ENCODE peak calls at places on chromosomes 5 and 9, in nine cellular contexts. T is mucosa of descending colon; N is HEK293T; Q is fibroblast of mammary gland; M is iris pigment epithelial cell; G is ACHN; X is CD4-positive, CD25-positive, alpha-beta regulatory T cell; P is CD8-positive, alpha-beta memory T cell; E is stimulated activated naive B cell treated with anti-CD40 and anti-IgM and Interleukin-4, amounts not matched to agents 10 μg/mL and 1 μg/mL and 100 μg/mL, for 72 hours. C is an unnamed sample.

GRCh38 chr5:75885321-75885720 is 168.1 kb upstream of the POC5 start:
- DNase-seq in N (no peak), E (no peak), M (no peak), T (no peak), Q (no peak), P (no peak), G (no peak), X (no peak), C (no peak)

GRCh38 chr5:6221141-6221626 is 157.2 kb downstream of the MED10 start:
- DNase-seq in G (no peak), Q (no peak), E (no peak), N (no peak), T (no peak), X (no peak), M (no peak), P (no peak), C (no peak)

GRCh38 chr5:158725223-158725825 is 374.4 kb downstream of the EBF1 start:
- DNase-seq in T (no peak), Q (peak), M (no peak), P (no peak), X (no peak), E (no peak), G (no peak), N (peak), C (no peak)

GRCh38 chr9:88995205-88995604 is 3.9 kb downstream of the S1PR3 start:
- DNase-seq in Q (peak), T (no peak), N (no peak), X (no peak), M (no peak), P (no peak), G (no peak), E (no peak), C (no peak)

GRCh38 chr9:20658677-20659473 is 25.2 kb upstream of the FOCAD start:
- DNase-seq in E (no peak), X (peak), T (no peak), P (no peak), Q (no peak), G (no peak), M (no peak), N (no peak), C (peak)

GRCh38 chr5:72301557-72301956 is 18.5 kb downstream of the MRPS27 start:
- DNase-seq in M (no peak), P (no peak), T (no peak), X (no peak), E (peak), G (no peak), N (no peak), Q (no peak), C (no peak)

GRCh38 chr9:137670391-137671195 is 51.8 kb downstream of the EHMT1 start:
- DNase-seq in T (peak), E (no peak), N (no peak), P (no peak), Q (peak), X (no peak), M (no peak), G (no peak), C (no peak)

GRCh38 chr5:175444905-175445456 is 999 bp upstream of the DRD1 start:
- DNase-seq in E (no peak), P (no peak), Q (no peak), X (no peak), G (no peak), M (no peak), T (no peak), N (no peak), C (no peak)

GRCh38 chr9:9881692-9882091 is 731.1 kb downstream of the PTPRD start:
- DNase-seq in T (no peak), E (no peak), M (no peak), X (no peak), N (no peak), Q (no peak), P (no peak), G (no peak), C (no peak)

GRCh38 chr5:142602720-142603245 is 83.1 kb downstream of the FGF1 start:
- DNase-seq in Q (no peak), P (no peak), E (no peak), M (peak), T (no peak), X (no peak), N (no peak), G (no peak), C (peak)

GRCh38 chr9:34995288-34996060 is 5.9 kb downstream of the DNAJB5 start:
- DNase-seq in T (no peak), M (peak), X (no peak), P (no peak), Q (peak), E (no peak), G (no peak), N (no peak), C (no peak)

GRCh38 chr5:125203039-125203438 is 456.6 kb upstream of the ZNF608 start:
- DNase-seq in Q (no peak), P (no peak), M (no peak), G (no peak), T (no peak), E (no peak), N (no peak), X (no peak), C (no peak)

GRCh38 chr5:143229896-143230675 is 173.4 kb downstream of the NR3C1 start:
- DNase-seq in X (peak), N (no peak), Q (peak), G (no peak), P (peak), T (no peak), M (no peak), E (no peak), C (no peak)

GRCh38 chr5:66171349-66172344 is 27.5 kb downstream of the SREK1 start:
- DNase-seq in T (no peak), G (peak), X (peak), Q (peak), M (peak), N (peak), E (no peak), P (peak), C (peak)

GRCh38 chr9:137198051-137198747 is 2.3 kb downstream of the TPRN start:
- DNase-seq in M (no peak), N (no peak), T (peak), X (no peak), Q (no peak), E (no peak), G (no peak), P (no peak), C (no peak)

GRCh38 chr5:10674096-10674495 is 86.9 kb downstream of the DAP start:
- DNase-seq in N (no peak), E (no peak), Q (no peak), G (no peak), X (no peak), P (no peak), M (no peak), T (no peak), C (no peak)

GRCh38 chr5:2680979-2681378 is 70.5 kb downstream of the IRX2 start:
- DNase-seq in X (no peak), Q (no peak), M (no peak), G (no peak), T (no peak), N (no peak), E (no peak), P (no peak), C (no peak)

GRCh38 chr9:96508227-96508940 is 58.4 kb downstream of the HABP4 start:
- DNase-seq in G (no peak), E (no peak), N (no peak), T (no peak), X (no peak), Q (no peak), P (no peak), M (no peak), C (no peak)

GRCh38 chr5:168159425-168159824 is 132.0 kb upstream of the WWC1 start:
- DNase-seq in M (no peak), X (no peak), T (peak), G (no peak), N (no peak), P (no peak), E (no peak), Q (no peak), C (peak)

GRCh38 chr5:10283927-10284635 is 23.6 kb downstream of the CMBL start:
- DNase-seq in Q (peak), G (peak), N (peak), M (peak), E (peak), P (peak), T (peak), X (peak), C (peak)

C was measured in A549.